ENCODE peak calls at places on chromosomes 2 and 18, in four cellular contexts. Q, H, I and L are unnamed samples.

GRCh38 chr2:45029215-45029614 is 20.0 kb upstream of the SIX2 start:
- DNase-seq in Q (no peak), I (no peak), H (no peak), L (no peak)

GRCh38 chr2:224802407-224802806 is 86.2 kb upstream of the CCDC195 start:
- DNase-seq in I (no peak), Q (no peak), H (no peak), L (no peak)

GRCh38 chr2:96207778-96208143 is 866 bp downstream of the STARD7 start:
- DNase-seq in I (no peak), H (no peak), Q (no peak), L (no peak)

GRCh38 chr2:669323-669722 is 7.9 kb downstream of the TMEM18 start:
- DNase-seq in H (no peak), I (no peak), Q (peak), L (no peak)

GRCh38 chr18:598053-598665 is 1.4 kb downstream of the CLUL1 start:
- DNase-seq in H (no peak), Q (no peak), I (no peak), L (no peak)

GRCh38 chr2:221518937-221519635 is 53.0 kb downstream of the EPHA4 start:
- DNase-seq in I (peak), H (no peak), Q (no peak), L (no peak)

GRCh38 chr2:24913896-24914295 is 6.1 kb downstream of the ADCY3 start:
- DNase-seq in I (no peak), H (no peak), Q (no peak), L (no peak)

GRCh38 chr2:194087569-194087968 is 1569.5 kb upstream of the SLC39A10 start:
- DNase-seq in Q (no peak), I (no peak), H (no peak), L (no peak)

GRCh38 chr2:22037274-22037673 is 913.5 kb downstream of the TDRD15 start:
- DNase-seq in Q (no peak), I (no peak), H (no peak), L (no peak)

GRCh38 chr18:8507361-8507760 is 101.9 kb upstream of the RAB12 start:
- DNase-seq in I (no peak), H (no peak), Q (no peak), L (no peak)

DNA sequence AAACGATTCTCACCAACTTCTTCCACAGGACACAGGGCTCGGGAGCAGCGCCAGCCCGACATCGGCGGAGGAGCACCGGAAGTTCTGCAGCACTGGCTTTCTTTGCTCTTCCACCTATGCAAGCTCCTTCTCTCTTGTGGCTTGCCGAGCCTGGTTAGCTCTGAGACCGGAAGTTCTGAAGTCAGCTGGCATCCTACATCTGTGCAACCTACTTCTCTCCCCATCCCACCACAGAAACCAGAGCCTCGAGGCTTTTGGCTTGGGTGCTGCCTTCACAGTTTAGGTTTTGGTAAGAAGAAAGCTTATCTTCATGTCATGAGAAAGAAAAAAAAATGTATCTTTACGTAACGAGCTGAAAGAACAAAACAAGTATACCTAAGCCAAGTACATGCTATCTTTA is 111.7 kb downstream of the ANKRD44 start:
- DNase-seq in I (peak), H (peak), Q (peak), L (peak)
- TF ChIP-seq POLR2AphosphoS5 in I (peak), H (no peak), Q (no peak), L (peak)

GRCh38 chr2:215831296-215831913 is 181.9 kb downstream of the MREG start:
- DNase-seq in H (no peak), I (peak), Q (no peak), L (no peak)

GRCh38 chr2:215830313-215830712 is 183.0 kb downstream of the MREG start:
- DNase-seq in Q (no peak), I (peak), H (no peak), L (peak)

GRCh38 chr2:215833531-215834162 is 179.7 kb downstream of the MREG start:
- DNase-seq in H (no peak), I (no peak), Q (peak), L (no peak)

GRCh38 chr2:215835641-215836040 is 177.7 kb downstream of the MREG start:
- DNase-seq in Q (no peak), I (no peak), H (no peak), L (no peak)

GRCh38 chr2:215832791-215833190 is 180.6 kb downstream of the MREG start:
- DNase-seq in Q (peak), H (peak), I (no peak), L (peak)
- TF ChIP-seq POLR2AphosphoS5 in Q (peak), H (no peak), I (no peak), L (no peak)

DNA sequence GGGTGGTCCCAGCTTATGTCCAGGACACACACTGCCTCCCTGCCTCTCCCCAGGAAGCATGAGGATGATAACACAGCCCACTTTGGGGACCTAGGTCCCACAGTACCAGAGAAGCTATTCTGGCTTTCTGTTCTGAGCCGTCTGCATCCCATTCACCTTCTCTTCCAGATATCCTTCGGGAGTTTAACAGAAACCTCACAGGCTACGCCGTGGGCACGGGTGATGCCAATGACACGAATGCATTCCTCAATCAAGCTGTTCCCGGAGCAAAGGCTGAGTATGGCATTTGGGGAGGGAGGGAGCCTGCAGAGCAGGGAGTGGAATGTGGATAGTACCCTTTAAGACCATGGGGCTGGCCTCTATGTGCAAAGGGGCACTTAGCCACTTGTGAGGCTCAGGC is 102.6 kb downstream of the PLB1 start:
- DNase-seq in Q (no peak), I (no peak), H (no peak), L (no peak)
- TF ChIP-seq POLR2AphosphoS5 in Q (no peak), I (no peak), H (no peak), L (no peak)

GRCh38 chr2:127218843-127219715 is 1.0 kb downstream of the CYP27C1 start:
- DNase-seq in I (no peak), H (no peak), Q (no peak), L (no peak)
- TF ChIP-seq POLR2AphosphoS5 in I (no peak), H (no peak), Q (no peak), L (no peak)

GRCh38 chr2:100205128-100205527 is 62.7 kb upstream of the AFF3 start:
- DNase-seq in H (no peak), I (no peak), Q (no peak), L (no peak)
- TF ChIP-seq POLR2AphosphoS5 in H (no peak), I (no peak), Q (no peak), L (no peak)

DNA sequence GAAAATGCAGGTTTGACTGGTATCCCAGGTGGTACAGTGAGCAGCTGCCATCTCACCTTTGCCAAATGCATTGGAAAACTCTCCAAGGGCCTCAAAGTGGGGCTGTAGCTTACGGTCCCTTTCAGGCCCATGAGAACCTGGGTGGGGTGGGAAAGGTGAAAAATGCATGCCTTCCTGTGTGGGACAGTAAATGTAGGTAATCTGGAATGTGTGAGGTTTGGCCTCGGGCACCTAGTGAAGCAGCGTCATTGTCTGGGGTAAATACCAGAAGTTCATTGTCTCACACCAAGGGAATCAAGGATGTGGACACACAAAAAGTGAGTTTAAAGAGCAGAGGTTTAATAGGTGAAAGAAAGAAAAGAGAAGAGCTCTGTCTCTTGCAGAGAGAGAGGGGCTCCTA is 36.6 kb downstream of the TIMM21 start:
- DNase-seq in H (peak), Q (no peak), I (no peak), L (no peak)
- TF ChIP-seq POLR2AphosphoS5 in H (no peak), Q (no peak), I (no peak), L (no peak)

GRCh38 chr2:201261911-201262310 is 1.6 kb downstream of the CASP8 start:
- DNase-seq in I (no peak), H (no peak), Q (no peak), L (no peak)

GRCh38 chr2:201261471-201261870 is 1.1 kb downstream of the CASP8 start:
- DNase-seq in H (no peak), I (peak), Q (no peak), L (no peak)

GRCh38 chr2:201263774-201264173 is 3.4 kb downstream of the CASP8 start:
- DNase-seq in H (no peak), I (no peak), Q (no peak), L (no peak)

GRCh38 chr2:201264472-201265173 is 4.3 kb downstream of the CASP8 start:
- DNase-seq in H (no peak), I (no peak), Q (no peak), L (no peak)

GRCh38 chr2:201262718-201263117 is 2.4 kb downstream of the CASP8 start:
- DNase-seq in H (no peak), Q (no peak), I (no peak), L (no peak)
- TF ChIP-seq POLR2AphosphoS5 in H (no peak), Q (no peak), I (no peak), L (no peak)

GRCh38 chr18:24024425-24024824 is 9.9 kb downstream of the TTC39C start:
- DNase-seq in Q (no peak), I (no peak), H (no peak), L (no peak)

GRCh38 chr18:24026457-24026856 is 11.9 kb downstream of the TTC39C start:
- DNase-seq in I (no peak), Q (no peak), H (no peak), L (no peak)

GRCh38 chr18:24023185-24023814 is 8.7 kb downstream of the TTC39C start:
- DNase-seq in H (no peak), Q (peak), I (no peak), L (no peak)

GRCh38 chr18:24031318-24031717 is 16.8 kb downstream of the TTC39C start:
- DNase-seq in Q (no peak), H (no peak), I (no peak), L (no peak)

DNA sequence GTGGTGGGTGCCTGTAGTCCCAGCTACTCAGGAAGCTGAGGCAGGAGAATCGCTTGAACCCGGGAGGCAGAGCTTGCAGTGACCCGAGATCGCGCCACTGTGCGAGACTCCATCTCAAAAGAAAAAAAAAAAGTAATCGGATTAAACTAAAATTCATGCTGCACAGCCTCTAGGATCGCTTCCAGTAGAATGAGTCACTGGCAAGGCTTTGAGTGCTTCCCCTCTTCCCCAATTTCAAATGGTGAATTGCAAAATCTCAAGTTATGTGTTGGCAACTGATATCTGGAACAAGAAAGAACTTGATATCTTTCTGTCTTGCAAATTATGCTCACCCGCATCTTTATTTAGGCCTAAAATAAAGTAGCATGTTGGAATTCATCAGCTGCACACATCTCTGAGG is 12.6 kb downstream of the TTC39C start:
- DNase-seq in I (peak), Q (peak), H (peak), L (no peak)
- TF ChIP-seq POLR2AphosphoS5 in I (peak), Q (peak), H (no peak), L (peak)

DNA sequence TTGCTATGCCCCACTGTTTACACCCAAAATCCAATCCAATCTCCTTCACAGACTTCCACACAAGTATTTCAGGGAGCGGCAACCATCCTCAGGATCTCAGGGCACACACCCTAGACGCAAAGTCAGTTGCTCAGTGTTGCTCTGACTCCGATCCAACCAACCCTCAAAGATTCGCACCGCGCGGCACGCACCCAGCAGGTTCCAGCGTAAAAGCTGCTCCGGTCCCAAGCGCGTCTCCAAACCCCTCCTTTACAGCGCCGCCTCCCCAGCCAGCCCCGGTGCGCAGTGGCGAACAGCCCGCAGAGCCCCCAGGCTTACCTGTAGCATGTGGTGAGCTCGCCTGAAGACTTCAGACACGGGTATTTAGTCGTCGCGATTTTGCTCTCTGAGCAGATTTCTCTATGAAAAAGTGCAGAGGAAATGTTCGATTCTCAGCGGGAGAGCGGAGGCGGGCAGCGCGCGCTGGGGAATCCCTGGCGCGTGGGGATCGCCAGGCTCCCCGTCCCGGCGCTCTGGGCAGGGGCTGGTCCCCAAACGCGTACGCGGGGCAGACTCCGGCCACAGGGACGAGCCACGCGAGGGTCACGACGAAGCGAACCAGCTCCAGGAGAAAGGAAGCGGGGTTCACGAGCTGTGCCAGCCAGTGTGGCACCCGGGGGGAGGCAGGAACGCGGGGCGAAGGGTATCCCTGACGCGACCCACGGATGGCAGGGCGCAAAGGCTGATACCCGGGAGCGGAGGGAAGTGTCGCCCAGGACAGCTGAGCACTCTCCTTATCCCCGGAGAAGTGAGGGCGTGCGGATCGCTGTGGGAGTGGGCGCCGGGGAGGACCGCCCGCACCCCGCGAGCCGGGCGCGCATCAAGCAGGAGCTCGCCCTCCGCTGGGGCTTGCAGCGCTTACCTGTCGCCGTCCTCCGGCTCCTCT is 650 bp downstream of the CCBE1 start:
- DNase-seq in H (no peak), I (peak), Q (no peak), L (no peak)
- TF ChIP-seq POLR2AphosphoS5 in H (no peak), I (no peak), Q (no peak), L (no peak)